ENCODE peak calls at places on chromosomes 13 and 19, in eight cellular contexts. K is PC-3, M is neuronal stem cell, L is PC-9, S is fibroblast of lung, W is endothelial cell of umbilical vein, A is mammary epithelial cell, I is mesendoderm. C is an unnamed sample.

GRCh38 chr19:52621376-52621775 is 16.8 kb downstream of the ZNF83 start:
- DNase-seq in K (no peak), M (no peak), L (no peak), S (no peak), W (no peak), A (no peak), I (no peak), C (peak)

GRCh38 chr13:98514268-98514667 is 62.6 kb downstream of the STK24 start:
- DNase-seq in K (no peak), M (no peak), L (no peak), S (no peak), W (no peak), A (no peak), I (no peak), C (no peak)

GRCh38 chr13:33251131-33251629 is 34.4 kb downstream of the STARD13 start:
- DNase-seq in K (peak), M (no peak), L (peak), S (peak), W (peak), A (peak), I (no peak), C (no peak)

GRCh38 chr13:33262997-33263396 is 22.6 kb downstream of the STARD13 start:
- DNase-seq in K (no peak), M (no peak), L (no peak), S (no peak), W (no peak), A (no peak), I (no peak), C (no peak)

GRCh38 chr13:108508263-108508662 is 121.1 kb upstream of the MYO16 start:
- DNase-seq in K (peak), M (peak), L (no peak), S (peak), W (no peak), A (no peak), I (peak), C (peak)

GRCh38 chr19:20153281-20153680 is 13.7 kb upstream of the ZNF486 start:
- DNase-seq in K (no peak), M (no peak), L (peak), S (no peak), W (no peak), A (no peak), I (no peak), C (peak)

GRCh38 chr19:10001899-10002298 is 8.4 kb downstream of the COL5A3 start:
- DNase-seq in K (peak), M (no peak), L (no peak), S (peak), W (no peak), A (no peak), I (peak), C (no peak)

GRCh38 chr19:56107626-56108351 is 13.3 kb downstream of the ZNF787 start:
- DNase-seq in K (no peak), M (no peak), L (peak), S (no peak), W (no peak), A (no peak), I (no peak), C (no peak)

GRCh38 chr13:44273991-44274810 is 99.4 kb upstream of the SERP2 start:
- DNase-seq in K (peak), M (no peak), L (peak), S (peak), W (peak), A (no peak), I (no peak), C (peak)

GRCh38 chr13:48873598-48873997 is 102.1 kb upstream of the FNDC3A start:
- DNase-seq in K (peak), M (no peak), L (no peak), S (peak), W (no peak), A (peak), I (peak), C (peak)

GRCh38 chr19:2166741-2167738 is 3.3 kb downstream of the DOT1L start:
- DNase-seq in K (peak), M (no peak), L (no peak), S (peak), W (peak), A (peak), I (no peak), C (peak)

GRCh38 chr19:17706750-17707181 is 12.5 kb upstream of the MAP1S start:
- DNase-seq in K (no peak), M (no peak), L (no peak), S (peak), W (peak), A (no peak), I (peak), C (no peak)

GRCh38 chr19:3548594-3548993 is 8.8 kb downstream of the MFSD12 start:
- DNase-seq in K (no peak), M (no peak), L (no peak), S (no peak), W (no peak), A (no peak), I (no peak), C (no peak)

GRCh38 chr13:50365683-50366391 is 350.6 kb downstream of the KCNRG start:
- DNase-seq in K (peak), M (no peak), L (peak), S (no peak), W (peak), A (peak), I (no peak), C (peak)

GRCh38 chr13:23427342-23428182 is 5.9 kb downstream of the SACS start:
- DNase-seq in K (peak), M (no peak), L (no peak), S (peak), W (peak), A (peak), I (no peak), C (no peak)

GRCh38 chr13:25455146-25455545 is 83.4 kb downstream of the ATP8A2 start:
- DNase-seq in K (peak), M (no peak), L (no peak), S (no peak), W (no peak), A (peak), I (no peak), C (no peak)

GRCh38 chr19:52778811-52779210 is 7.8 kb downstream of the ZNF600 start:
- DNase-seq in K (no peak), M (no peak), L (no peak), S (no peak), W (no peak), A (no peak), I (no peak), C (no peak)

GRCh38 chr19:42129399-42130253 is 2.6 kb downstream of the POU2F2 start:
- DNase-seq in K (no peak), M (no peak), L (no peak), S (no peak), W (no peak), A (peak), I (no peak), C (no peak)

GRCh38 chr19:15954820-15955219 is 6.0 kb downstream of the OR10H4 start:
- DNase-seq in K (peak), M (no peak), L (no peak), S (no peak), W (no peak), A (no peak), I (no peak), C (no peak)

GRCh38 chr19:17544418-17544817 is 11.0 kb upstream of the COLGALT1 start:
- DNase-seq in K (no peak), M (no peak), L (no peak), S (no peak), W (no peak), A (no peak), I (no peak), C (no peak)

GRCh38 chr13:102587916-102588315 is 8.9 kb upstream of the TPP2 start:
- DNase-seq in K (no peak), M (no peak), L (no peak), S (no peak), W (no peak), A (no peak), I (peak), C (no peak)

GRCh38 chr19:32988724-32989123 is 16.7 kb downstream of the FAAP24 start:
- DNase-seq in K (no peak), M (no peak), L (no peak), S (no peak), W (no peak), A (no peak), I (no peak), C (no peak)

GRCh38 chr19:16573925-16574324 is 1.7 kb upstream of the SLC35E1 start:
- DNase-seq in K (no peak), M (no peak), L (no peak), S (no peak), W (no peak), A (no peak), I (no peak), C (no peak)

GRCh38 chr19:15551183-15552004 is 43.1 kb downstream of the CYP4F22 start:
- DNase-seq in K (peak), M (no peak), L (peak), S (peak), W (no peak), A (no peak), I (peak), C (peak)

GRCh38 chr13:86725105-86725504 is 925.9 kb upstream of the SLITRK6 start:
- DNase-seq in K (no peak), M (no peak), L (no peak), S (peak), W (no peak), A (no peak), I (peak), C (no peak)

GRCh38 chr19:4990306-4990705 is 21.4 kb downstream of the KDM4B start:
- DNase-seq in K (no peak), M (no peak), L (no peak), S (no peak), W (no peak), A (no peak), I (no peak), C (peak)

GRCh38 chr19:5172859-5173577 is 167.6 kb downstream of the PTPRS start:
- DNase-seq in K (peak), M (no peak), L (peak), S (peak), W (peak), A (peak), I (peak), C (peak)

GRCh38 chr13:97234742-97235141 is 12.6 kb downstream of the MBNL2 start:
- DNase-seq in K (no peak), M (no peak), L (no peak), S (no peak), W (peak), A (no peak), I (no peak), C (no peak)

GRCh38 chr19:30539315-30539714 is 167.1 kb downstream of the ZNF536 start:
- DNase-seq in K (no peak), M (no peak), L (no peak), S (no peak), W (no peak), A (no peak), I (no peak), C (no peak)

GRCh38 chr13:25286308-25286968 is 850 bp downstream of the MTMR6 start:
- DNase-seq in K (peak), M (peak), L (no peak), S (peak), W (peak), A (peak), I (peak), C (peak)

GRCh38 chr13:76812206-76812882 is 73.9 kb downstream of the KCTD12 start:
- DNase-seq in K (no peak), M (no peak), L (no peak), S (peak), W (no peak), A (no peak), I (no peak), C (no peak)

GRCh38 chr13:22198656-22199217 is 527.9 kb downstream of the FGF9 start:
- DNase-seq in K (no peak), M (no peak), L (no peak), S (peak), W (no peak), A (no peak), I (no peak), C (no peak)

GRCh38 chr13:109741966-109742365 is 44.4 kb downstream of the IRS2 start:
- DNase-seq in K (no peak), M (no peak), L (no peak), S (no peak), W (no peak), A (no peak), I (no peak), C (no peak)

GRCh38 chr13:109738298-109738746 is 48.1 kb downstream of the IRS2 start:
- DNase-seq in K (no peak), M (no peak), L (no peak), S (no peak), W (no peak), A (peak), I (no peak), C (peak)

GRCh38 chr13:109740121-109740520 is 46.3 kb downstream of the IRS2 start:
- DNase-seq in K (no peak), M (no peak), L (no peak), S (no peak), W (no peak), A (no peak), I (no peak), C (no peak)

GRCh38 chr13:109737606-109738005 is 48.8 kb downstream of the IRS2 start:
- DNase-seq in K (no peak), M (no peak), L (peak), S (peak), W (no peak), A (peak), I (no peak), C (no peak)

GRCh38 chr13:109740721-109741120 is 45.7 kb downstream of the IRS2 start:
- DNase-seq in K (no peak), M (no peak), L (no peak), S (no peak), W (no peak), A (no peak), I (no peak), C (no peak)
- H3K4me2 ChIP-seq in K (no peak), M (no peak), L (no peak), S (no peak), W (no peak), A (no peak), I (no peak), C (no peak)

GRCh38 chr13:99996177-99996705 is 14.7 kb downstream of the ZIC2 start:
- DNase-seq in K (no peak), M (peak), L (no peak), S (peak), W (peak), A (no peak), I (no peak), C (no peak)
- H3K4me2 ChIP-seq in K (no peak), M (no peak), L (no peak), S (no peak), W (no peak), A (no peak), I (no peak), C (no peak)

GRCh38 chr19:35247526-35248309 is 1.1 kb upstream of the LSR start:
- DNase-seq in K (peak), M (peak), L (peak), S (no peak), W (no peak), A (peak), I (peak), C (peak)
- H3K4me2 ChIP-seq in K (peak), M (peak), L (peak), S (no peak), W (no peak), A (peak), I (peak), C (peak)

GRCh38 chr19:1018393-1018792 is 2.5 kb downstream of the TMEM259 start:
- DNase-seq in K (no peak), M (no peak), L (no peak), S (no peak), W (no peak), A (no peak), I (no peak), C (no peak)

GRCh38 chr19:1018932-1019615 is 1.8 kb downstream of the TMEM259 start:
- DNase-seq in K (no peak), M (no peak), L (no peak), S (no peak), W (no peak), A (no peak), I (no peak), C (no peak)

GRCh38 chr19:1020868-1021425 is at the start of gene TMEM259:
- DNase-seq in K (peak), M (peak), L (peak), S (peak), W (peak), A (peak), I (peak), C (peak)

GRCh38 chr19:1019616-1019961 is 1.3 kb downstream of the TMEM259 start:
- DNase-seq in K (no peak), M (no peak), L (no peak), S (no peak), W (no peak), A (no peak), I (no peak), C (no peak)

GRCh38 chr19:1019980-1020867 is 699 bp downstream of the TMEM259 start:
- DNase-seq in K (no peak), M (no peak), L (no peak), S (no peak), W (peak), A (no peak), I (peak), C (no peak)
- H3K4me2 ChIP-seq in K (peak), M (peak), L (peak), S (peak), W (peak), A (peak), I (peak), C (peak)

DNA sequence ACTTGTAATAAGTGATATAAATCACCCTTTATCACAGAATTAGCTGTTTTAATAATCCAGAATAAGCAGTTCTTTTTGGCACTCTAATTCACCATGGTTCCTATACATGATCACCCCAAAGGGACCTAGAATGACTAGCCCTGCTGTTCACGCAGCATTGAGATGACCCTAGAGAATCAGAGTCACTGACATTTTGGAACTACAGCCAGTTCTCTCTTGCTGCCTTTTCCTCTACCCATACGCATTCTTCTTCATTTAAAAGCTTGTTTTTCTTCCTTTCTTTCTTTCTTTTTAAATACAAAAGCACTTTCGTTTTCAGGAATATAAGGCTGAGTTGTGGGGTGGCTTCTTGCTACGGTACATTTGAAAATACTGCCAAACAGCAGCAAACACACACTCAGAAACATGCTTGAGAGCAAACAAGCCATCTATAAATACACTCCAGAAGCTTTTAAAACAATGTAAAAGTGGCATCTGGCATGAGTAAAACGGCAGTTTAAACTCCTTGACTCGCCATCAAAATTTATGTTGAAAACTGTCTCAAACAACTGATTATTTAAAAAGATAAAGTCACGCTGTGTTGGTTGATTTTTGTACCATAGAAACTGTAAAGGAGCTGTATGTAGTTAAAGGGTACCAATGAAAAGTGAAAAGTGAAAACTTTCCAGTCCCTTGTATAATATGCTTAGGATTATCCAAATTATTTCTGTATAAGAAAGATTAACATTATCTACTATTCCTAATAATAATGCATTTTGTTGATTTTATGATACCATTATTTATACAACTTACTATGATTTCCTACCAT is 95.6 kb downstream of the PCDH9 start:
- DNase-seq in K (no peak), M (no peak), L (no peak), S (peak), W (peak), A (no peak), I (no peak), C (no peak)
- H3K4me2 ChIP-seq in K (no peak), M (no peak), L (peak), S (peak), W (peak), A (no peak), I (no peak), C (no peak)

DNA sequence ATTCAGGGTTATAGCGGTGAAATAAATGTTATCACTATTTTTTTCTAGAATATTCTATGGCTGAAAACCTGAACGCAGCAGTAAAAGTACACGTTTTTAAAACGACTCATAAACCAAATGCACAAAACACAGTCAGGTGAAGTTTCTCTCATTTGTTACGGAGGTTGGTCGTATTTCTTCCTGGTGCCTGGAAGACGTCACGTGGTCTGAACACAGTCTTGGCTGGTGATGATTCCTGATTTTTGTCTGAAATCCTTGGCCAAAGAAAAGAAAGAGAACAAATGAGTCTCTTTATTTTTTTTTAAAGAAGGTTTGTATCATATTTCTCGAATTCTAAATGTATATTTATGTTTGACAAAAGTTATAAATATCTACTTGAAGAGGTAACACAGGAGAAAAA is 9.8 kb upstream of the PNMA8A start:
- DNase-seq in K (no peak), M (no peak), L (no peak), S (peak), W (no peak), A (no peak), I (no peak), C (no peak)
- H3K4me2 ChIP-seq in K (no peak), M (no peak), L (no peak), S (no peak), W (no peak), A (peak), I (no peak), C (no peak)

GRCh38 chr19:6737873-6738725 is 719 bp upstream of the GPR108 start:
- DNase-seq in K (peak), M (peak), L (peak), S (peak), W (peak), A (peak), I (no peak), C (peak)

GRCh38 chr19:6739884-6740588 is 556 bp downstream of the TRIP10 start:
- DNase-seq in K (no peak), M (no peak), L (no peak), S (peak), W (peak), A (peak), I (peak), C (peak)

GRCh38 chr19:6739390-6739883 is at the start of gene TRIP10:
- DNase-seq in K (peak), M (peak), L (no peak), S (peak), W (peak), A (peak), I (peak), C (peak)

GRCh38 chr19:6737284-6737872 is at the start of gene GPR108:
- DNase-seq in K (peak), M (peak), L (peak), S (peak), W (peak), A (peak), I (peak), C (peak)

DNA sequence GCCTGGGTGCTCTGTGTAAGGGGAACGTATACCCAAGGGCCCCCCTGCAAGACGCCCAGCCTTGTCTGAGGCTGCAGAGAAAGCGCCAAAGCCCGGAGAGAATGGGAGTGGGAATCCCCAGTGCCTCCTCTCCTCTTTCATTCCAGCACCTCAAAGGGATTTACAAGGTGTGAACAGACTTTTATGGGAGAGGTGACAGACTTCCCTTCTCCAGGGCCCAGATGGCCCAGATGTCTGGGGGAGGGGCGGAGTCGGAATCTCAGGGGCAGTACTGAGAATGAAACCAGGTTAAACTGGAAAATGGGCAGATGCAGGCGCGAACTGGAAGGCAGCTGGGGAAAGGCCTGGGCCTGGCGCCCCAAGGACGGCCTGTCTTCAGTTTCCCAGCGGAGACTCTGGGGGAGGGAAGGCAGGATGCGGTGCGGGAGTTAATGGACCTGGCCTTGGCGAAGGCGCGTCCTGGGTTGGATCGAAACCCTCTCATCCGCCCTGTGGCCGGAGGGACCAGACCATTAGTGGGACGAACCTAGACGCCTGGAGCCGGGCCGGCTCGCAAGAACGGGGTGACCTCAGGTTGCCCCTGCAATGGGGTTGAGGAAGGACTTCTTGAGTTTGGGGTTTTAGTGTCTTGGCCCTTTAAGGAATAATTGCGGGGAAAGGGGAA is 622 bp upstream of the TRIP10 start:
- DNase-seq in K (no peak), M (no peak), L (no peak), S (no peak), W (no peak), A (peak), I (peak), C (peak)
- H3K4me2 ChIP-seq in K (peak), M (peak), L (peak), S (peak), W (peak), A (peak), I (peak), C (peak)